ENCODE peak calls at places on chromosomes 13 and 19, in nine cellular contexts. F is SK-N-SH, S is stomach, K is suprapubic skin, P is sigmoid colon, M is A549, R is ovary, T is HepG2, U is upper lobe of left lung. V is an unnamed sample.

GRCh38 chr13:30623392-30623791 is 5.7 kb downstream of the USPL1 start:
- DNase-seq in F (no peak), S (no peak), K (no peak), P (no peak), M (no peak), R (no peak), T (no peak), U (no peak), V (no peak)

GRCh38 chr19:50896591-50897190 is 14.5 kb downstream of the KLK4 start:
- DNase-seq in F (no peak), S (no peak), K (no peak), P (no peak), M (no peak), R (no peak), T (peak), U (no peak), V (no peak)

GRCh38 chr13:77876176-77876575 is 42.5 kb downstream of the EDNRB start:
- DNase-seq in F (no peak), S (no peak), K (no peak), P (no peak), M (no peak), R (no peak), T (no peak), U (no peak), V (no peak)

GRCh38 chr19:6297202-6297601 is 17.4 kb upstream of the MLLT1 start:
- DNase-seq in F (no peak), S (no peak), K (no peak), P (no peak), M (no peak), R (no peak), T (no peak), U (no peak), V (no peak)

GRCh38 chr13:74715718-74716117 is 581.5 kb upstream of the KLF12 start:
- DNase-seq in F (no peak), S (no peak), K (no peak), P (no peak), M (no peak), R (no peak), T (no peak), U (no peak), V (no peak)

GRCh38 chr19:55255618-55256423 is 3.0 kb downstream of the PPP6R1 start:
- DNase-seq in F (no peak), S (peak), K (no peak), P (no peak), M (peak), R (no peak), T (peak), U (no peak), V (no peak)

GRCh38 chr13:28528848-28529247 is 33.9 kb upstream of the FLT1 start:
- DNase-seq in F (no peak), S (no peak), K (no peak), P (no peak), M (no peak), R (no peak), T (no peak), U (no peak), V (no peak)

GRCh38 chr13:35514166-35514565 is 37.7 kb upstream of the MAB21L1 start:
- DNase-seq in F (no peak), S (no peak), K (no peak), P (no peak), M (no peak), R (no peak), T (no peak), U (no peak), V (no peak)

GRCh38 chr13:100630564-100630963 is 42.0 kb upstream of the GGACT start:
- DNase-seq in F (no peak), S (no peak), K (no peak), P (no peak), M (no peak), R (no peak), T (peak), U (no peak), V (no peak)

GRCh38 chr19:9132422-9132821 is 5.7 kb upstream of the OR7G3 start:
- DNase-seq in F (no peak), S (no peak), K (no peak), P (no peak), M (no peak), R (no peak), T (no peak), U (no peak), V (no peak)

GRCh38 chr19:22052644-22053013 is 345 bp downstream of the ZNF257 start:
- DNase-seq in F (peak), S (no peak), K (no peak), P (peak), M (no peak), R (peak), T (no peak), U (peak), V (no peak)

GRCh38 chr19:53904909-53905308 is 4.2 kb upstream of the CACNG7 start:
- DNase-seq in F (no peak), S (no peak), K (no peak), P (no peak), M (no peak), R (no peak), T (no peak), U (no peak), V (no peak)

GRCh38 chr19:38993271-38993670 is 17.7 kb upstream of the FBXO17 start:
- DNase-seq in F (no peak), S (no peak), K (no peak), P (no peak), M (peak), R (no peak), T (no peak), U (no peak), V (no peak)

GRCh38 chr13:101785858-101786257 is 333.4 kb downstream of the ITGBL1 start:
- DNase-seq in F (peak), S (no peak), K (no peak), P (no peak), M (peak), R (no peak), T (peak), U (no peak), V (no peak)

GRCh38 chr13:101139076-101139475 is 277.2 kb downstream of the NALCN start:
- DNase-seq in F (no peak), S (no peak), K (no peak), P (no peak), M (no peak), R (no peak), T (no peak), U (no peak), V (no peak)

GRCh38 chr13:101416181-101417042 is at the start of gene NALCN:
- DNase-seq in F (peak), S (no peak), K (peak), P (no peak), M (peak), R (peak), T (no peak), U (peak), V (no peak)

GRCh38 chr13:20848944-20849343 is 53.6 kb downstream of the XPO4 start:
- DNase-seq in F (no peak), S (no peak), K (no peak), P (no peak), M (no peak), R (no peak), T (no peak), U (no peak), V (no peak)

GRCh38 chr13:46010148-46010547 is 42.4 kb downstream of the ZC3H13 start:
- DNase-seq in F (peak), S (no peak), K (no peak), P (no peak), M (no peak), R (no peak), T (no peak), U (no peak), V (no peak)

GRCh38 chr19:17153996-17154395 is 61.2 kb upstream of the USE1 start:
- DNase-seq in F (no peak), S (no peak), K (no peak), P (no peak), M (no peak), R (no peak), T (no peak), U (no peak), V (no peak)

GRCh38 chr13:78827471-78827870 is 168.5 kb upstream of the OBI1 start:
- DNase-seq in F (no peak), S (no peak), K (no peak), P (no peak), M (no peak), R (no peak), T (no peak), U (no peak), V (no peak)

GRCh38 chr13:31846984-31847752 is 107.8 kb downstream of the RXFP2 start:
- DNase-seq in F (peak), S (no peak), K (no peak), P (peak), M (no peak), R (no peak), T (no peak), U (no peak), V (no peak)

GRCh38 chr19:35040826-35041547 is 534 bp upstream of the HPN start:
- DNase-seq in F (no peak), S (peak), K (peak), P (peak), M (no peak), R (peak), T (peak), U (peak), V (peak)

GRCh38 chr19:22882797-22883196 is 50.7 kb downstream of the ZNF723 start:
- DNase-seq in F (peak), S (no peak), K (no peak), P (no peak), M (no peak), R (no peak), T (peak), U (no peak), V (no peak)

GRCh38 chr13:85729296-85729695 is 69.9 kb downstream of the SLITRK6 start:
- DNase-seq in F (no peak), S (no peak), K (no peak), P (no peak), M (no peak), R (no peak), T (no peak), U (no peak), V (no peak)

DNA sequence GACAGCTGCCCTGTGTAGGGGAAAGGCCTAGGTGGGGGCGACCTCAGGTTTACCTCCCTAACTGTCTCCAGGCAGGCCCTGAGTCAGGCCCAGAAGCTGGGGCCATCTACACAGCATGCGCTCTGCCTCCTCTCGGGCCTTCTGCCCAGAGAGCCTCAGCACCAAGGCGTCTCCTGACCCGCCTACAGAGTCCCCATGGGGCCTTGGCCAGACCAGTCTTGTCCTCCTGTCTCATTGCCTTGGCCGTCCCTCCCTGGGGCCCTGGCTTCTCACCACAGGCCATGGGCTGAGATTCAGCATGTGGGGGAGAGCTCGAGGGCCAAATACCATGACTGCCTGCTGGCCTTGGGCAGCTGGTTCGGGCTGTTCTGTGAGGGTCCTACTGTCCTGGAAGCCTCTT is 59.0 kb downstream of the SMARCA4 start:
- DNase-seq in F (no peak), S (no peak), K (no peak), P (no peak), M (no peak), R (peak), T (no peak), U (peak), V (no peak)
- TF ChIP-seq EP300 in F (no peak), S (no peak), K (no peak), P (no peak), M (no peak), R (no peak), T (no peak), U (no peak), V (no peak)

DNA sequence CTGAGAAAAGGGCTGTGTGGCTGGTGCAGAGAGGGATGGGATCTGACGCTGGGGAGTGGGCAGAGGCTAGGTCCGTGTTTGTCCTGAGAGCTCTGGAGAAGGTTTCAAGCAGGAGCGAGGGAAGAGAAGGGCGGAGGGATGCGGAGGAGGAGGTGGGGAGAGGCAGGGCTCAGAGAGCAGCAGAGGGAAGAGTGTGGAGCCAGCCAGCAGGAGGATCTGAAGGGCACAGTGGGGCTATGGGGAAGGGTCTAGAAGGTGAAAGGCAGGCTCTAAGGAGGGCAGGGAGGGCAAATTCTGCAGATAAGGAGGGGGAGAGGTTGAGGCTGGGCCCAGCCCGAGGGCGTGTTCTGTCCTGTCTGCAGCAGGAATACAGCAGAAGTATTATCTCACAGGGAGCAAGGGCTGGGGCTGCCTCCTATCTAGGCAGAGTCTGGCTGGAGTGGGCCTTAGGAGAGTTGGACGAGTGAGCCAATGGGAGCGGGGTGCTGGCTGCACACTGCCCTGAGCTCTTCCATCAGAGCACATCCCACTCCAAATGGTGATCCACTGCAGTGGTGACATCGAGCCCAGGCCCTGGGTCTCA is 6.1 kb downstream of the AP2A1 start:
- DNase-seq in F (no peak), S (no peak), K (no peak), P (no peak), M (no peak), R (no peak), T (no peak), U (no peak), V (no peak)
- TF ChIP-seq EP300 in F (no peak), S (no peak), K (no peak), P (no peak), M (no peak), R (no peak), T (no peak), U (no peak), V (no peak)

GRCh38 chr19:29564574-29565005 is 38.8 kb downstream of the VSTM2B start:
- DNase-seq in F (no peak), S (no peak), K (no peak), P (no peak), M (no peak), R (no peak), T (no peak), U (no peak), V (no peak)
- TF ChIP-seq EP300 in F (no peak), S (no peak), K (no peak), P (no peak), M (no peak), R (no peak), T (no peak), U (no peak), V (no peak)

GRCh38 chr19:40257096-40257517 is 28.0 kb downstream of the AKT2 start:
- DNase-seq in F (no peak), S (peak), K (no peak), P (no peak), M (no peak), R (no peak), T (no peak), U (peak), V (no peak)
- TF ChIP-seq EP300 in F (no peak), S (no peak), K (no peak), P (no peak), M (no peak), R (no peak), T (no peak), U (no peak), V (no peak)

GRCh38 chr13:82432949-82433348 is 1449.3 kb downstream of the SLITRK1 start:
- DNase-seq in F (no peak), S (no peak), K (no peak), P (no peak), M (no peak), R (no peak), T (no peak), U (no peak), V (no peak)
- TF ChIP-seq EP300 in F (no peak), S (no peak), K (no peak), P (no peak), M (no peak), R (no peak), T (no peak), U (no peak), V (no peak)

DNA sequence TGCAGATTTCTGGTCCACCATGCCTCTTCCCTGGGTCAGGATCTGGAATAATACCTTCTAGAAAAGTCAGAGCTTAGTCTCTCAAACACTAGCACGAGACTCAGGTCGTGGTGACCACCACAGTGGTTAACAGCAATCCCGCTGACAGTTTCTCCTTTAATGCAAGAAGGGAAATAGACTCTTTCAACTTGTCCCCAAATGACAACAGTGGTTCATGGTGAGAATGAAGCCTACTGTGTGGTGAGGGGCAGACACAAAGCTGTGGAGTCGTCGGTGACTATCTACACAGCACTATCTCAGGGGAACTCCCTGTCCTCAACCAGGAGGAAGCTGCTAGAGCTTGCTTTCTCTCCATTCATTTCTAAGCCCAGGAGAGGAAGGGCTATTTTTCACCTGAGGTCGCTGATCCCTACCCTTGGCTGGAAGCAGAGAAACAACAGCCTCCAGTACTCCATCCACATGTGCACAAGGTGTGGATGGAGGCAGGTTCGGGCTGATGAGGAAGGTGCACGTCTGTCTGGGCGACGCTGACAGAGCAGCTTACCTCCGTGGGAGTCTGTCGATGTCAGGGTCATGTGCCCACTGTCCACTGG is 72.4 kb downstream of the STK24 start:
- DNase-seq in F (no peak), S (no peak), K (no peak), P (no peak), M (no peak), R (no peak), T (no peak), U (no peak), V (no peak)
- TF ChIP-seq EP300 in F (no peak), S (no peak), K (no peak), P (no peak), M (no peak), R (no peak), T (no peak), U (no peak), V (no peak)

GRCh38 chr19:46065486-46065885 is 24.7 kb upstream of the IGFL4 start:
- DNase-seq in F (no peak), S (no peak), K (no peak), P (no peak), M (no peak), R (no peak), T (no peak), U (no peak), V (no peak)

GRCh38 chr19:46069841-46070341 is 29.1 kb upstream of the IGFL4 start:
- DNase-seq in F (no peak), S (no peak), K (no peak), P (no peak), M (no peak), R (no peak), T (peak), U (no peak), V (no peak)

GRCh38 chr19:46073268-46073922 is 32.6 kb upstream of the IGFL4 start:
- DNase-seq in F (no peak), S (no peak), K (no peak), P (no peak), M (no peak), R (no peak), T (no peak), U (no peak), V (no peak)

GRCh38 chr19:46067691-46068090 is 26.9 kb upstream of the IGFL4 start:
- DNase-seq in F (no peak), S (no peak), K (no peak), P (no peak), M (no peak), R (no peak), T (no peak), U (no peak), V (no peak)

GRCh38 chr19:46068345-46069258 is 27.8 kb upstream of the IGFL4 start:
- DNase-seq in F (no peak), S (no peak), K (no peak), P (no peak), M (peak), R (no peak), T (peak), U (no peak), V (no peak)
- TF ChIP-seq EP300 in F (no peak), S (no peak), K (no peak), P (no peak), M (peak), R (no peak), T (peak), U (no peak), V (no peak)

V was measured in tibial nerve.